ENCODE peak calls at places on chromosomes 5 and 9, in four cellular contexts. E is astrocyte of the spinal cord, Y is mesothelial cell of epicardium, F is SK-N-SH. U is an unnamed sample.

GRCh38 chr5:97074859-97075489 is 67.4 kb downstream of the LIX1 start:
- DNase-seq in E (no peak), Y (no peak), F (no peak), U (no peak)

GRCh38 chr9:90070056-90070455 is 465.2 kb downstream of the GADD45G start:
- DNase-seq in E (no peak), Y (no peak), F (no peak), U (no peak)

GRCh38 chr9:32351845-32352244 is 32.6 kb upstream of the ACO1 start:
- DNase-seq in E (no peak), Y (no peak), F (no peak), U (no peak)

GRCh38 chr5:128572546-128573339 is 34.7 kb upstream of the FBN2 start:
- DNase-seq in E (peak; percentile 44), Y (no peak), F (no peak), U (no peak)

GRCh38 chr5:180353226-180353962 is at the start of gene GFPT2:
- DNase-seq in E (peak; percentile 84), Y (peak; percentile 82), F (peak; percentile 100), U (peak; percentile 89)

GRCh38 chr5:51860532-51861018 is 477.3 kb downstream of the ISL1 start:
- DNase-seq in E (no peak), Y (no peak), F (no peak), U (no peak)

GRCh38 chr5:104241051-104241450 is 678.5 kb upstream of the NUDT12 start:
- DNase-seq in E (peak; percentile 5), Y (no peak), F (no peak), U (no peak)

GRCh38 chr9:133770076-133770777 is 32.1 kb upstream of the SARDH start:
- DNase-seq in E (no peak), Y (peak; percentile 38), F (no peak), U (peak; percentile 62)

GRCh38 chr5:110916373-110917049 is 155.0 kb upstream of the TSLP start:
- DNase-seq in E (peak; percentile 90), Y (no peak), F (no peak), U (no peak)

GRCh38 chr9:35269919-35270318 is 108.1 kb downstream of the UNC13B start:
- DNase-seq in E (no peak), Y (no peak), F (no peak), U (no peak)

GRCh38 chr5:94283093-94283492 is 335.3 kb downstream of the KIAA0825 start:
- DNase-seq in E (no peak), Y (no peak), F (no peak), U (no peak)

GRCh38 chr5:79562351-79563246 is 48.7 kb upstream of the HOMER1 start:
- DNase-seq in E (peak; percentile 50), Y (no peak), F (no peak), U (no peak)

GRCh38 chr9:97276310-97276852 is 31.1 kb upstream of the CCDC180 start:
- DNase-seq in E (no peak), Y (no peak), F (no peak), U (no peak)

GRCh38 chr9:131525643-131526565 is 5.2 kb downstream of the UCK1 start:
- DNase-seq in E (no peak), Y (no peak), F (no peak), U (no peak)

GRCh38 chr9:92600075-92600741 is 64.4 kb upstream of the ECM2 start:
- DNase-seq in E (no peak), Y (no peak), F (no peak), U (no peak)

GRCh38 chr5:102959055-102959454 is 160.9 kb downstream of the GIN1 start:
- DNase-seq in E (peak; percentile 94), Y (no peak), F (no peak), U (no peak)

GRCh38 chr5:166581827-166582226 is 1709.6 kb upstream of the WWC1 start:
- DNase-seq in E (peak; percentile 27), Y (no peak), F (no peak), U (no peak)

GRCh38 chr5:68320094-68320986 is 104.8 kb downstream of the PIK3R1 start:
- DNase-seq in E (no peak), Y (no peak), F (no peak), U (no peak)

GRCh38 chr5:35999547-35999946 is 8.4 kb upstream of the UGT3A1 start:
- DNase-seq in E (no peak), Y (no peak), F (no peak), U (no peak)

GRCh38 chr5:74376187-74376586 is 264.3 kb downstream of the ENC1 start:
- DNase-seq in E (no peak), Y (no peak), F (no peak), U (no peak)

GRCh38 chr5:173667702-173668101 is 51.3 kb upstream of the BOD1 start:
- DNase-seq in E (no peak), Y (no peak), F (no peak), U (no peak)

GRCh38 chr5:135569755-135570452 is 8.9 kb downstream of the CXCL14 start:
- DNase-seq in E (peak; percentile 17), Y (no peak), F (peak; percentile 51), U (no peak)

GRCh38 chr5:77259479-77259878 is 49.0 kb downstream of the PDE8B start:
- DNase-seq in E (no peak), Y (no peak), F (no peak), U (no peak)

GRCh38 chr9:96256800-96257199 is 45.2 kb downstream of the HSD17B3 start:
- DNase-seq in E (peak; percentile 9), Y (no peak), F (no peak), U (no peak)

GRCh38 chr9:5879419-5880181 is 11.1 kb upstream of the MLANA start:
- DNase-seq in E (peak; percentile 36), Y (no peak), F (peak; percentile 17), U (no peak)

GRCh38 chr9:96668868-96669534 is 13.9 kb upstream of the PRXL2C start:
- DNase-seq in E (no peak), Y (no peak), F (no peak), U (peak; percentile 40)

GRCh38 chr5:1386274-1386717 is 41.4 kb upstream of the CLPTM1L start:
- DNase-seq in E (peak; percentile 10), Y (peak; percentile 43), F (peak; percentile 84), U (peak; percentile 72)

GRCh38 chr5:17248999-17249634 is 31.7 kb downstream of the BASP1 start:
- DNase-seq in E (peak; percentile 98), Y (no peak), F (no peak), U (no peak)

GRCh38 chr5:122162100-122162499 is 32.8 kb downstream of the ZNF474 start:
- DNase-seq in E (no peak), Y (no peak), F (no peak), U (no peak)

GRCh38 chr9:1267581-1267980 is 217.4 kb downstream of the DMRT2 start:
- DNase-seq in E (no peak), Y (no peak), F (no peak), U (no peak)

GRCh38 chr5:122591828-122592227 is 183.1 kb upstream of the SNX2 start:
- DNase-seq in E (no peak), Y (no peak), F (no peak), U (no peak)

GRCh38 chr9:102631559-102631958 is 363.6 kb upstream of the CYLC2 start:
- DNase-seq in E (no peak), Y (no peak), F (no peak), U (no peak)

GRCh38 chr5:89315194-89315593 is 432.2 kb upstream of the MEF2C start:
- DNase-seq in E (peak; percentile 85), Y (no peak), F (no peak), U (no peak)

GRCh38 chr9:26723486-26723885 is 169.1 kb downstream of the CAAP1 start:
- DNase-seq in E (peak; percentile 5), Y (peak; percentile 41), F (no peak), U (no peak)
- TF ChIP-seq CTCF in E (peak; percentile 43), Y (no peak), F (peak; percentile 47), U (peak; percentile 69)

DNA sequence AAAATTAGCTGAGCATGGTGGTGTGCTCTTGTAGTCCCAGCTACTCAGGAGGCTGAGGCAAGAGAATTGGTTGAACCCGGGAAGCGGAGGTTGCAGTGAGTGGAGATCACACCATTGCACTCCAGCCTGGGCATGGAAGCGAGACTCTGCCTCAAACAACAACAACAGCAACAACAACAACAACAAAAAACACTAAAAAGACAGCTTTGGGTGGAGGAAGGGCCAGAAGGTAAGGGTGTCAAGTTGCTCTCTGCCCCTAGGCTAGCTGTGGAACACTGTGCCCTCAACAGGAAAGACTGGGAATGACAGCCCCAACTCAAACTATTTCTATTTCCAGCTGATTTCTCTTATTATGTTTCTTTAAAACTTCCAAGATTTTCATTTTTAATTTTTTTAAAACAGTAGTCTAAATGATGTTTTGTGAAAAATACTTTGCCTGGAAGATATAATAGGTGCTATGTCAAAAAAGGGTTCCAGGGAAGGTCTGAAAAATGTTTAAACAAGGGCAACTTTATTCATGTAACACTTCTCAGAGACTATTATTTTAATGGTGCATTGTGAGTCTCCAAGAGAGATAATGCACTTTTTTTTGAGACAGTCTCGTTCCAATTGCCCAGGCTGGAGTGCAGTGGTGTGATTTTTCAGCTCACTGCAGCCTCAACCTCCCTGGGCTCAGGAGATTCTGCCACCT is 29.9 kb downstream of the CLINT1 start:
- DNase-seq in E (no peak), Y (no peak), F (peak; percentile 14), U (no peak)
- TF ChIP-seq CTCF in E (peak; percentile 43), Y (no peak), F (peak; percentile 39), U (peak; percentile 57)

DNA sequence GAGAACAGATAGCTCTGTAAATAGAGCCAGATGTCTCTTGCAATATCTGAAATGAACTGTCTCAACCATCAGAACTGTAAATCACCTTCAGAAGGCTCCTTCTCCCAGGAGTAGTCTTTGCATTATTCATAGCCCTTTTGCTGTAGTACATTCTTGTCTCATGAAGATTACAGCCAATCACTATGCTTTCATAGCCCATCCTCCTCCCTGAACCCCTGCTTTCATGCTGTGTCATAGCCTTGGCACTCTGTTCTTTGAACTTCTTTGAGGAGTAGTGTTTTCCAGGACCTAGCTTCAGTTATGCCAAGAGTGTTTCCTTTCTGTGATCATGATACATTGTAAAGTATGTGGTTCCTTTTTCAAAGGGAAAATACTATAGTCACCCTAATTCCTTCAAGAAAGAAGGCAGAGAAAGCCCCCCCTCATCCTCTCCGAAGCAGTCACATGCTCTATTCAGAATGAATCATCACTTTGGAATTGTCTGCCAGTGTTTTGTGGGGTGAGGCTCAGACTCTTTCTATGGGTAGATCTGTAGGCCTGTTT is 61.1 kb downstream of the GRIA1 start:
- DNase-seq in E (peak; percentile 96), Y (no peak), F (peak; percentile 5), U (no peak)
- TF ChIP-seq CTCF in E (no peak), Y (no peak), F (no peak), U (no peak)

DNA sequence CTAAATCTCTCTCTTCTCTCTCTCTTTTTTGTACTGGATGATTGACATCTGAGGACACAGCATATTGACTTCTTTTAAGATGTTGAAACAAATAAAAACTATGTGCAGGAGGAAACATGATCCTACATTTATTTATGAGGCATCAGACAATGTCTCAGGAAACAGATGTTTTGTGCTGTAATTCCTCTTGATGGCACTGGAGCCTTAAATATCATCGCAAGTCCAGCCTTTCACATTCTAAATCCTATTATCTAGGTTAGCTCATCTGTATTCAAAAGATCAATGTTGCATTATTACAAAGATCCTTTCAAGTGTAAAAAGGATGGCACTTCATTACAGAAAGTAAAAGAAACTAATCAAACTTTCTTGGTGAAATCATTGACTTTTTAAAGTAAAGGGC is 63.9 kb downstream of the MAT2B start:
- DNase-seq in E (peak; percentile 27), Y (no peak), F (peak; percentile 51), U (no peak)
- TF ChIP-seq CTCF in E (peak; percentile 27), Y (no peak), F (peak; percentile 57), U (peak; percentile 59)

DNA sequence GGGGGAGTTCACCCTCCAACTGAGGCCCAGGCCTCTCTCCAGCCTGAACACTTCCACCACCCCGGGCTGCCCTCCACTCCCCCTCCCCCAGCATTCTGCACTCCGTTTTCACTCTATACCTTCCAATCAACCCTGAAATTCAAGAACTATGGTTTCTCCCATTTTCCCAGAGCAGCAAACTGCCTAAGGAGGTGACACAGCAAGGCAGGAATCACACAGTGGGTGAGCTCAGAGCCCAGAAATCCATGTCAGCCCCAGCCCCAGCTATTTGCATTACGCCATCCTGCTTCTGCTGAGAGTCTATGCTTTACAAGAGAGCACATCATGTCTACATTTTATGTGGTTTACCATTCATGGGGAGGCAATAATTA is 12.0 kb downstream of the MSX2 start:
- DNase-seq in E (peak; percentile 24), Y (no peak), F (no peak), U (no peak)
- TF ChIP-seq CTCF in E (no peak), Y (no peak), F (no peak), U (peak; percentile 21)

GRCh38 chr5:154333016-154333415 is 112.8 kb upstream of the SAP30L start:
- DNase-seq in E (no peak), Y (no peak), F (no peak), U (no peak)
- TF ChIP-seq CTCF in E (no peak), Y (no peak), F (no peak), U (no peak)

U was measured in type B pancreatic cell.